ENCODE peak calls at places on chromosomes 1 and 21, in four cellular contexts. B is HEK293T, Y is K562, E is HepG2. S is an unnamed sample.

GRCh38 chr1:111214086-111214801 is 13.3 kb upstream of the CHI3L2 start:
- DNase-seq in B (no peak), Y (no peak), E (no peak), S (peak)

GRCh38 chr1:29322147-29322694 is 85.9 kb downstream of the PTPRU start:
- DNase-seq in B (no peak), Y (no peak), E (no peak), S (no peak)

GRCh38 chr21:44407493-44407892 is 47.8 kb upstream of the LRRC3 start:
- DNase-seq in B (no peak), Y (no peak), E (no peak), S (no peak)

GRCh38 chr1:232704694-232705680 is 75.1 kb upstream of the SIPA1L2 start:
- DNase-seq in B (no peak), Y (no peak), E (peak), S (no peak)

GRCh38 chr1:46188295-46189030 is 9.8 kb downstream of the POMGNT1 start:
- DNase-seq in B (no peak), Y (no peak), E (no peak), S (no peak)

GRCh38 chr1:160519542-160520435 is 3.3 kb downstream of the SLAMF6 start:
- DNase-seq in B (no peak), Y (peak), E (no peak), S (peak)

GRCh38 chr1:109595540-109595939 is 23.9 kb downstream of the GNAT2 start:
- DNase-seq in B (no peak), Y (no peak), E (no peak), S (no peak)

GRCh38 chr21:28675265-28676041 is 317.2 kb downstream of the LTN1 start:
- DNase-seq in B (no peak), Y (no peak), E (no peak), S (no peak)

GRCh38 chr1:3174487-3175247 is 105.7 kb downstream of the PRDM16 start:
- DNase-seq in B (no peak), Y (no peak), E (no peak), S (no peak)

GRCh38 chr1:202164271-202165037 is 4.1 kb upstream of the PTPN7 start:
- DNase-seq in B (no peak), Y (peak), E (no peak), S (peak)

GRCh38 chr1:24968941-24969585 is 39.0 kb upstream of the RUNX3 start:
- DNase-seq in B (no peak), Y (no peak), E (no peak), S (no peak)

GRCh38 chr21:15060776-15061175 is 4.0 kb downstream of the NRIP1 start:
- DNase-seq in B (no peak), Y (peak), E (no peak), S (no peak)

GRCh38 chr1:54506594-54506993 is 41.4 kb upstream of the ACOT11 start:
- DNase-seq in B (no peak), Y (no peak), E (no peak), S (no peak)

GRCh38 chr1:36322085-36322785 is 1.2 kb downstream of the EVA1B start:
- DNase-seq in B (no peak), Y (no peak), E (no peak), S (no peak)

GRCh38 chr21:22120616-22121266 is 1122.5 kb downstream of the NCAM2 start:
- DNase-seq in B (peak), Y (peak), E (no peak), S (no peak)

GRCh38 chr1:189616893-189617292 is 860.8 kb downstream of the BRINP3 start:
- DNase-seq in B (no peak), Y (no peak), E (no peak), S (no peak)

GRCh38 chr1:184527402-184527801 is 140.6 kb downstream of the C1orf21 start:
- DNase-seq in B (no peak), Y (no peak), E (no peak), S (no peak)

GRCh38 chr1:82177190-82177589 is 376.5 kb downstream of the ADGRL2 start:
- DNase-seq in B (no peak), Y (no peak), E (no peak), S (no peak)

GRCh38 chr21:43347461-43347860 is 79.5 kb downstream of the SIK1 start:
- DNase-seq in B (no peak), Y (no peak), E (no peak), S (no peak)

GRCh38 chr1:3082571-3083516 is 13.8 kb downstream of the PRDM16 start:
- DNase-seq in B (no peak), Y (peak), E (no peak), S (no peak)

GRCh38 chr1:23168079-23168461 is 586 bp downstream of the LUZP1 start:
- DNase-seq in B (peak), Y (peak), E (no peak), S (no peak)

GRCh38 chr1:16236091-16236494 is 890 bp downstream of the CPLANE2 start:
- DNase-seq in B (no peak), Y (no peak), E (peak), S (peak)

GRCh38 chr21:27734146-27734545 is 767.3 kb upstream of the ADAMTS5 start:
- DNase-seq in B (no peak), Y (no peak), E (no peak), S (no peak)

GRCh38 chr21:31710586-31710985 is 21.3 kb downstream of the SCAF4 start:
- DNase-seq in B (no peak), Y (no peak), E (no peak), S (no peak)

GRCh38 chr21:27067226-27067625 is 100.3 kb upstream of the ADAMTS5 start:
- DNase-seq in B (no peak), Y (no peak), E (no peak), S (no peak)

GRCh38 chr1:6209661-6210605 is 4.0 kb downstream of the RNF207 start:
- DNase-seq in B (no peak), Y (peak), E (no peak), S (no peak)

GRCh38 chr1:41583658-41584570 is 99.4 kb upstream of the EDN2 start:
- DNase-seq in B (no peak), Y (no peak), E (no peak), S (no peak)

GRCh38 chr1:89808429-89809117 is 12.3 kb upstream of the LRRC8D start:
- DNase-seq in B (no peak), Y (no peak), E (peak), S (no peak)

GRCh38 chr21:46355161-46356004 is 31.4 kb downstream of the PCNT start:
- DNase-seq in B (no peak), Y (no peak), E (no peak), S (no peak)

GRCh38 chr1:55194851-55195250 is 20.3 kb downstream of the USP24 start:
- DNase-seq in B (no peak), Y (no peak), E (no peak), S (no peak)

GRCh38 chr1:203682401-203683383 is 56.1 kb downstream of the ATP2B4 start:
- DNase-seq in B (no peak), Y (peak), E (peak), S (no peak)

GRCh38 chr1:224368409-224368808 is 11.7 kb downstream of the CNIH4 start:
- DNase-seq in B (no peak), Y (no peak), E (no peak), S (peak)

GRCh38 chr21:39611547-39612190 is 1.1 kb upstream of the B3GALT5 start:
- DNase-seq in B (no peak), Y (no peak), E (no peak), S (no peak)

GRCh38 chr1:31227891-31228290 is 11.8 kb downstream of the NKAIN1 start:
- DNase-seq in B (no peak), Y (no peak), E (no peak), S (no peak)

GRCh38 chr1:234987415-234988159 is 141.1 kb downstream of the TOMM20 start:
- DNase-seq in B (no peak), Y (no peak), E (peak), S (no peak)

GRCh38 chr1:145879775-145880174 is 5.9 kb downstream of the ANKRD35 start:
- DNase-seq in B (no peak), Y (peak), E (no peak), S (no peak)

GRCh38 chr21:45072166-45072962 is 2.0 kb upstream of the ADARB1 start:
- DNase-seq in B (no peak), Y (no peak), E (no peak), S (no peak)

GRCh38 chr1:228278432-228278941 is 70.6 kb downstream of the OBSCN start:
- DNase-seq in B (no peak), Y (no peak), E (no peak), S (no peak)

GRCh38 chr1:68473060-68473459 is 23.3 kb upstream of the RPE65 start:
- DNase-seq in B (no peak), Y (no peak), E (no peak), S (no peak)

GRCh38 chr1:235557495-235557894 is 53.2 kb upstream of the B3GALNT2 start:
- DNase-seq in B (peak), Y (peak), E (no peak), S (no peak)

DNA sequence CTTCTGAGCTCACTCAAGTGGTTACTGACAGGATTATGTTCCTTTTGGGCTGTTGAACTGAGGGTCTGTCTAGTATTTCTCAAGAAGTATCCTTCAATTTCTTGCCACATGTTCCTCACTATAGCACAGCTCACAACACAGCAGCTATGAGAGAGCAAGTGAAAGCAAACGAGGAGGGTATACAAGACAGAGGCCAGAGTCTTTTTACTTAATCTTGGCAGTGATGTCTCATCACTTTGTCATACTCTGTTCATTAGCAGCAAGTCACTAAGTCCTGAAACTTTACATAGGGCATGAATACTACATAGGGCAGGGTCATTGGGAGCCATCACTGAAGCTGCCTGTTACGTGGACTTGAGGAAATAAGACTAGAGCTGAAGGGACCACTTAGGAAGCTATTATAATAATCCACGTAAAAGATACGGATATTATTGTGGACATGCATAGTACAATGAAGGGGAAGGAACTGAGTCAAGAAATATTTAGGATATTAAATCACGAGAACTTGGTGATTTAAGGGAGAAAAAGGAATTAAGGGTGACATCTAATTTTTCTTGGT is 63.7 kb downstream of the SLC30A7 start:
- DNase-seq in B (no peak), Y (no peak), E (no peak), S (no peak)
- TF ChIP-seq FOXK2 in B (no peak), Y (no peak), E (no peak), S (no peak)

DNA sequence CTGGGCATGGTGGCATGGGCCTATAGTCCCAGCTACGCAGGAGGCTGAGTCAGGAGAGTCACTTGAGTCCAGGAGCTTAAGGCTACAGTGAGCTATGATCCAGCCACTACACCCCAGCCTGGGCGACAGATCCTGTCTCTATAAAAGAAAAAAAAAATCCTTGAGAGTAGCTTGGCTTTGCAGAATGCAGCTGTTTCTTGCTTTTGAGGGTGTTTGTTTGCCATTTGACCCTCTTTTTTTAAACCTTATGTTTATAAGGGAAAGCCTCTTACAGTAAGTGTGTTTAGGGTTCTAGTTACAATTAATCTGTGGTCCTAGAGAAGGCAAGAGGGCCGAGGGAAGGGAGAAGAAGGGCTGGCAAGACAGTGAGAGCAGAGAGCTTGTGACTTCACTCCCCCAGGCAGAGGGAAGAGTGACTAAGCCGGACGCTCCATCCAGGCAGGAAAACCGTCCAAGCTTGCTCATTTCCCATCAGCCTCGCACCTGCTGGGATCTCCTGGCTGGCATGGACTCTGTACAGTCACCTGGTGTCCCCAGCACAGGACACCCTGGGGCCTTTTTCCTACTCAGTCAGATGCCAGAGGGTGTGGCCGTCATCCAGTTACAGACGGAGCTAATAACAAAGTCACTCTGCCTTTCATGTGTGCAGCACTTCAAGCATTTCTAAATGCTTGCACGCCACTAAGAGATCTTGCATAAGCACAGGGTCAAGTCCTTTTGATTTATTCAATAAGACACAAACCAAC is 55.5 kb upstream of the PSEN2 start:
- DNase-seq in B (no peak), Y (no peak), E (no peak), S (no peak)
- TF ChIP-seq FOXK2 in B (no peak), Y (no peak), E (no peak), S (no peak)

GRCh38 chr1:17588048-17588781 is 48.7 kb downstream of the ARHGEF10L start:
- DNase-seq in B (no peak), Y (no peak), E (peak), S (no peak)
- TF ChIP-seq FOXK2 in B (no peak), Y (no peak), E (no peak), S (no peak)

GRCh38 chr1:97906567-97907228 is 14.1 kb downstream of the DPYD start:
- DNase-seq in B (no peak), Y (no peak), E (peak), S (no peak)
- TF ChIP-seq FOXK2 in B (no peak), Y (no peak), E (no peak), S (no peak)

GRCh38 chr1:209965996-209966395 is 28.0 kb downstream of the SYT14 start:
- DNase-seq in B (no peak), Y (no peak), E (no peak), S (no peak)

GRCh38 chr1:209960926-209961325 is 22.9 kb downstream of the SYT14 start:
- DNase-seq in B (no peak), Y (no peak), E (no peak), S (no peak)

GRCh38 chr1:209962856-209963255 is 24.8 kb downstream of the SYT14 start:
- DNase-seq in B (no peak), Y (no peak), E (no peak), S (no peak)
- TF ChIP-seq FOXK2 in B (no peak), Y (no peak), E (no peak), S (no peak)